ENCODE peak calls at places on chromosomes 1 and 21, in eight cellular contexts. P is stimulated activated CD4-positive, alpha-beta T cell treated with anti-CD3 and anti-CD28 coated beads, Interleukin-12 subunit alpha, Interleukin-12 subunit beta, amount 100 ng/mL, for 24 hours; V is occipital lobe; J is HEK293T; N is HFF-Myc; X is pancreas; I is stimulated activated CD8-positive, alpha-beta memory T cell treated with anti-CD3 and anti-CD28 coated beads, Interleukin-15, amount 100 ng/mL, for 48 hours; Y is left ventricle myocardium inferior. S is an unnamed sample.

GRCh38 chr1:91731815-91732214 is 154.1 kb downstream of the TGFBR3 start:
- DNase-seq in P (peak), V (no peak), J (no peak), N (no peak), X (no peak), I (peak), Y (no peak), S (no peak)

GRCh38 chr1:212638419-212639151 is 30.0 kb downstream of the ATF3 start:
- DNase-seq in P (no peak), V (peak), J (no peak), N (no peak), X (no peak), I (no peak), Y (peak), S (peak)

GRCh38 chr21:40730051-40730760 is 116.8 kb downstream of the DSCAM start:
- DNase-seq in P (no peak), V (no peak), J (no peak), N (no peak), X (no peak), I (no peak), Y (no peak), S (no peak)

GRCh38 chr1:238745069-238745468 is 641.3 kb upstream of the CHRM3 start:
- DNase-seq in P (no peak), V (no peak), J (no peak), N (no peak), X (no peak), I (no peak), Y (no peak), S (no peak)

GRCh38 chr1:100866041-100866900 is 28.4 kb downstream of the EXTL2 start:
- DNase-seq in P (no peak), V (no peak), J (peak), N (no peak), X (no peak), I (no peak), Y (no peak), S (no peak)

GRCh38 chr1:37922767-37923550 is 23.9 kb downstream of the INPP5B start:
- DNase-seq in P (no peak), V (no peak), J (no peak), N (no peak), X (no peak), I (no peak), Y (no peak), S (no peak)

GRCh38 chr1:211675230-211676105 is at the start of gene NEK2:
- DNase-seq in P (peak), V (peak), J (peak), N (peak), X (peak), I (peak), Y (peak), S (peak)

GRCh38 chr1:42335809-42336518 is 929 bp upstream of the FOXJ3 start:
- DNase-seq in P (no peak), V (no peak), J (no peak), N (no peak), X (peak), I (no peak), Y (no peak), S (no peak)

GRCh38 chr1:118788372-118788955 is 199.7 kb downstream of the TBX15 start:
- DNase-seq in P (no peak), V (no peak), J (no peak), N (peak), X (no peak), I (no peak), Y (no peak), S (no peak)

GRCh38 chr1:72051538-72051937 is 230.8 kb downstream of the NEGR1 start:
- DNase-seq in P (no peak), V (no peak), J (no peak), N (no peak), X (no peak), I (no peak), Y (no peak), S (no peak)

GRCh38 chr1:104018922-104019674 is 269.4 kb downstream of the AMY1C start:
- DNase-seq in P (no peak), V (no peak), J (no peak), N (no peak), X (no peak), I (no peak), Y (no peak), S (no peak)

GRCh38 chr1:104830534-104830933 is 1080.8 kb downstream of the AMY1C start:
- DNase-seq in P (no peak), V (no peak), J (no peak), N (no peak), X (no peak), I (no peak), Y (no peak), S (no peak)

GRCh38 chr1:157369808-157370521 is 182.3 kb downstream of the FCRL5 start:
- DNase-seq in P (no peak), V (peak), J (peak), N (peak), X (peak), I (no peak), Y (no peak), S (no peak)

GRCh38 chr1:172255223-172255560 is 165.3 kb upstream of the C1orf105 start:
- DNase-seq in P (no peak), V (no peak), J (no peak), N (no peak), X (no peak), I (no peak), Y (no peak), S (no peak)

GRCh38 chr1:221263831-221264767 is 384.9 kb downstream of the HLX start:
- DNase-seq in P (no peak), V (peak), J (peak), N (peak), X (peak), I (no peak), Y (no peak), S (no peak)

GRCh38 chr21:18877932-18878331 is 474.3 kb upstream of the TMPRSS15 start:
- DNase-seq in P (no peak), V (no peak), J (no peak), N (no peak), X (no peak), I (no peak), Y (no peak), S (no peak)